ENCODE peak calls at places on chromosomes 16 and 17, in seven cellular contexts. N is NAMALWA, U is activated T-cell treated with anti-CD3 and anti-CD28 coated beads for 4 hours, W is Daoy, X is anterior cingulate cortex, I is choroid plexus epithelial cell, Q is A549. O is an unnamed sample.

GRCh38 chr16:89472711-89473075 is 17.7 kb downstream of the ANKRD11 start:
- DNase-seq in Q (no peak), X (no peak), U (no peak), I (no peak), W (no peak), N (no peak), O (no peak)

GRCh38 chr17:3004925-3005324 is 58.5 kb downstream of the OR1D5 start:
- DNase-seq in U (no peak), X (no peak), W (no peak), Q (no peak), I (no peak), N (no peak), O (no peak)

GRCh38 chr17:41810659-41811548 is 845 bp downstream of the P3H4 start:
- DNase-seq in X (no peak), Q (no peak), U (peak), W (no peak), I (no peak), N (no peak), O (no peak)

GRCh38 chr16:10103096-10103495 is 79.1 kb downstream of the GRIN2A start:
- DNase-seq in N (no peak), W (peak), Q (no peak), U (no peak), I (no peak), X (no peak), O (peak)

GRCh38 chr17:10754861-10755591 is 25.2 kb upstream of the TMEM220 start:
- DNase-seq in Q (no peak), U (no peak), N (no peak), I (peak), W (peak), X (no peak), O (no peak)

GRCh38 chr16:3444032-3444388 is 530 bp downstream of the NAA60 start:
- DNase-seq in X (no peak), W (no peak), U (no peak), I (peak), N (peak), Q (no peak), O (peak)

GRCh38 chr17:2043785-2044184 is 2.0 kb downstream of the OVCA2 start:
- DNase-seq in X (no peak), Q (peak), I (peak), N (no peak), U (no peak), W (peak), O (peak)

GRCh38 chr16:88596477-88596876 is 26.3 kb downstream of the ZC3H18 start:
- DNase-seq in Q (no peak), W (no peak), N (no peak), X (no peak), U (no peak), I (peak), O (no peak)

GRCh38 chr17:48497103-48497502 is 33.7 kb downstream of the HOXB1 start:
- DNase-seq in N (no peak), U (no peak), X (no peak), Q (no peak), W (peak), I (no peak), O (peak)

GRCh38 chr17:7651097-7651958 is 602 bp downstream of the ATP1B2 start:
- DNase-seq in N (no peak), Q (no peak), U (no peak), W (no peak), X (no peak), I (no peak), O (no peak)

GRCh38 chr16:31705371-31705770 is 168.2 kb upstream of the ZNF267 start:
- DNase-seq in Q (no peak), N (no peak), U (no peak), X (no peak), W (no peak), I (no peak), O (no peak)

GRCh38 chr17:47837401-47838039 is 3.6 kb downstream of the SCRN2 start:
- DNase-seq in I (peak), U (no peak), X (no peak), N (no peak), Q (no peak), W (peak), O (peak)

GRCh38 chr16:74749291-74750055 is 25.1 kb downstream of the FA2H start:
- DNase-seq in U (no peak), W (no peak), N (no peak), Q (no peak), I (no peak), X (no peak), O (peak)

GRCh38 chr17:31552568-31552967 is 161.1 kb downstream of the RAB11FIP4 start:
- DNase-seq in Q (no peak), X (no peak), U (no peak), N (no peak), I (no peak), W (no peak), O (no peak)

GRCh38 chr17:66689192-66689591 is 145.7 kb upstream of the CACNG5 start:
- DNase-seq in W (no peak), X (no peak), N (no peak), Q (no peak), U (no peak), I (no peak), O (no peak)